ENCODE peak calls at places on chromosomes 4 and X, in ten cellular contexts. K is trophoblast cell; R is lung microvascular endothelial cell; W is adipocyte; D is NCI-H1092; E is activated CD8-positive, alpha-beta memory T cell treated with anti-CD3 and anti-CD28 coated beads, Interleukin-2, amount 50 U/mL, for 48 hours; Y is uterus; M is lower lobe of right lung; F is LoVo; T is T47D. Z is an unnamed sample.

GRCh38 chr4:5751918-5752802 is 41.2 kb downstream of the EVC start:
- DNase-seq in D (no peak), K (no peak), W (peak), F (no peak), Y (no peak), T (no peak), R (peak), M (no peak), E (no peak), Z (no peak)

GRCh38 chrX:132737743-132738142 is 220.7 kb downstream of the HS6ST2 start:
- DNase-seq in K (no peak), D (no peak), T (no peak), E (peak), W (no peak), Y (no peak), M (peak), R (no peak), F (no peak), Z (no peak)

GRCh38 chr4:143626134-143626859 is 74.2 kb downstream of the FREM3 start:
- DNase-seq in K (no peak), R (no peak), M (peak), D (peak), T (no peak), Y (peak), F (no peak), E (no peak), W (peak), Z (no peak)

GRCh38 chrX:120310861-120311631 is at the start of gene TMEM255A:
- DNase-seq in K (peak), F (no peak), R (no peak), Y (peak), E (peak), W (peak), D (peak), M (peak), T (no peak), Z (no peak)

GRCh38 chrX:115913575-115913974 is 257.0 kb upstream of the AGTR2 start:
- DNase-seq in D (no peak), E (no peak), K (no peak), M (no peak), R (no peak), Y (no peak), T (no peak), F (no peak), W (no peak), Z (no peak)

GRCh38 chr4:120753854-120754253 is 168.7 kb downstream of the PRDM5 start:
- DNase-seq in M (no peak), W (no peak), K (no peak), Y (no peak), D (no peak), E (no peak), R (peak), T (no peak), F (no peak), Z (no peak)

GRCh38 chr4:36280555-36280954 is 861 bp upstream of the DTHD1 start:
- DNase-seq in E (no peak), Y (no peak), M (no peak), T (peak), K (no peak), R (no peak), F (no peak), D (no peak), W (no peak), Z (no peak)

GRCh38 chrX:136687457-136687856 is 39.5 kb downstream of the CD40LG start:
- DNase-seq in D (no peak), W (no peak), R (no peak), F (no peak), K (no peak), M (no peak), E (no peak), T (no peak), Y (no peak), Z (no peak)

GRCh38 chr4:41748074-41748787 is at the start of gene PHOX2B:
- DNase-seq in W (no peak), T (no peak), D (no peak), F (no peak), Y (no peak), M (no peak), K (no peak), E (peak), R (no peak), Z (no peak)

GRCh38 chr4:137370699-137371098 is 161.6 kb downstream of the PCDH18 start:
- DNase-seq in D (no peak), W (no peak), M (no peak), R (no peak), F (no peak), T (no peak), K (no peak), Y (no peak), E (no peak), Z (no peak)

GRCh38 chr4:178240891-178241290 is 798.7 kb upstream of the AGA start:
- DNase-seq in R (no peak), F (no peak), K (no peak), T (no peak), E (no peak), Y (no peak), W (no peak), D (no peak), M (no peak), Z (no peak)

GRCh38 chr4:81030617-81031388 is at the start of gene BMP3:
- DNase-seq in K (peak), Y (no peak), F (no peak), D (no peak), E (peak), M (peak), R (no peak), T (no peak), W (peak), Z (no peak)

GRCh38 chr4:144649646-144650045 is 3.7 kb downstream of the HHIP start:
- DNase-seq in E (no peak), Y (no peak), W (no peak), R (peak), F (no peak), M (no peak), K (no peak), T (no peak), D (no peak), Z (no peak)

GRCh38 chr4:125368684-125369083 is 53.9 kb downstream of the FAT4 start:
- DNase-seq in M (no peak), Y (no peak), E (no peak), T (no peak), R (peak), D (no peak), W (peak), K (no peak), F (no peak), Z (no peak)

GRCh38 chrX:30283456-30284200 is 25.6 kb downstream of the NR0B1 start:
- DNase-seq in F (peak), E (no peak), T (no peak), K (peak), W (peak), Y (no peak), R (peak), D (no peak), M (no peak), Z (no peak)

GRCh38 chr4:143714290-143714625 is 13.8 kb upstream of the FREM3 start:
- DNase-seq in M (no peak), E (no peak), K (no peak), Y (no peak), F (no peak), D (no peak), T (no peak), R (no peak), W (no peak), Z (no peak)

GRCh38 chrX:18877472-18877871 is 106.4 kb downstream of the PHKA2 start:
- DNase-seq in M (no peak), F (no peak), W (no peak), Y (no peak), R (no peak), T (no peak), K (peak), D (no peak), E (no peak), Z (no peak)

GRCh38 chr4:87839309-87839946 is 6.7 kb downstream of the MEPE start:
- DNase-seq in E (no peak), F (peak), Y (no peak), R (peak), T (no peak), M (no peak), D (no peak), K (peak), W (peak), Z (no peak)

GRCh38 chr4:183348706-183349659 is 26.8 kb upstream of the CLDN24 start:
- DNase-seq in D (no peak), R (peak), Y (no peak), F (no peak), M (no peak), T (no peak), E (no peak), W (peak), K (peak), Z (no peak)

GRCh38 chrX:103061486-103061885 is 2.5 kb downstream of the BEX1 start:
- DNase-seq in D (no peak), K (no peak), E (no peak), R (no peak), T (no peak), Y (no peak), F (no peak), W (no peak), M (no peak), Z (no peak)

GRCh38 chr4:118869808-118870342 is 18.8 kb upstream of the SYNPO2 start:
- DNase-seq in T (no peak), E (no peak), R (no peak), F (no peak), D (no peak), Y (no peak), K (no peak), M (no peak), W (peak), Z (no peak)

GRCh38 chr4:52658671-52659015 is 458 bp downstream of the USP46 start:
- DNase-seq in E (peak), T (no peak), R (no peak), D (no peak), F (no peak), Y (peak), M (no peak), K (no peak), W (no peak), Z (peak)

GRCh38 chrX:21398424-21398823 is 24.2 kb downstream of the CNKSR2 start:
- DNase-seq in F (no peak), Y (no peak), K (no peak), D (no peak), E (no peak), R (no peak), M (no peak), T (no peak), W (no peak), Z (no peak)

GRCh38 chrX:134971926-134972325 is 18.9 kb upstream of the SMIM10 start:
- DNase-seq in E (no peak), Y (no peak), K (peak), W (no peak), D (no peak), M (no peak), R (no peak), F (no peak), T (no peak), Z (no peak)

Z was measured in 8988T.